ENCODE peak calls at places on chromosomes 12 and 14, in four cellular contexts. L is cardiac muscle cell, B is A549, V is cardiac fibroblast. F is an unnamed sample.

GRCh38 chr12:116599285-116600122 is 40.3 kb downstream of the MAP1LC3B2 start:
- DNase-seq in L (peak), B (peak), V (peak), F (peak)

GRCh38 chr12:76936562-76937185 is 57.9 kb upstream of the CSRP2 start:
- DNase-seq in L (no peak), B (no peak), V (no peak), F (no peak)

GRCh38 chr12:31651893-31652521 is 7.5 kb upstream of the ETFBKMT start:
- DNase-seq in L (peak), B (no peak), V (peak), F (no peak)

GRCh38 chr14:20652996-20653975 is 11.8 kb upstream of the OR6S1 start:
- DNase-seq in L (peak), B (peak), V (peak), F (peak)

GRCh38 chr12:88544991-88545684 is 35.1 kb downstream of the KITLG start:
- DNase-seq in L (peak), B (no peak), V (peak), F (no peak)

GRCh38 chr14:100303179-100303578 is 3.1 kb downstream of the SLC25A29 start:
- DNase-seq in L (no peak), B (peak), V (peak), F (no peak)

GRCh38 chr14:65658202-65658601 is 245.7 kb downstream of the FUT8 start:
- DNase-seq in L (peak), B (no peak), V (peak), F (no peak)

GRCh38 chr12:120356567-120357030 is 12.4 kb downstream of the MSI1 start:
- DNase-seq in L (peak), B (peak), V (peak), F (peak)

GRCh38 chr12:54364413-54364812 is at the start of gene GPR84:
- DNase-seq in L (peak), B (no peak), V (peak), F (no peak)

GRCh38 chr14:101022121-101022520 is 118.6 kb upstream of the RTL1 start:
- DNase-seq in L (peak), B (no peak), V (peak), F (no peak)

GRCh38 chr12:101838628-101839323 is 8.0 kb upstream of the GNPTAB start:
- DNase-seq in L (no peak), B (no peak), V (no peak), F (no peak)

GRCh38 chr12:120917748-120918147 is 13.6 kb upstream of the SPPL3 start:
- DNase-seq in L (no peak), B (no peak), V (no peak), F (no peak)

GRCh38 chr12:63319936-63320633 is 169.1 kb upstream of the AVPR1A start:
- DNase-seq in L (no peak), B (no peak), V (peak), F (no peak)

GRCh38 chr12:57776247-57776587 is 3.8 kb downstream of the EEF1AKMT3 start:
- DNase-seq in L (no peak), B (no peak), V (no peak), F (no peak)

GRCh38 chr12:101619868-101620761 is 25.3 kb downstream of the MYBPC1 start:
- DNase-seq in L (no peak), B (no peak), V (no peak), F (no peak)

GRCh38 chr12:90061834-90062233 is 353.2 kb upstream of the ATP2B1 start:
- DNase-seq in L (no peak), B (no peak), V (no peak), F (no peak)

GRCh38 chr14:100900837-100901390 is 2.6 kb downstream of the RTL1 start:
- DNase-seq in L (peak), B (peak), V (no peak), F (peak)

GRCh38 chr12:96652870-96653269 is 163.5 kb downstream of the CFAP54 start:
- DNase-seq in L (no peak), B (no peak), V (no peak), F (no peak)

GRCh38 chr14:102117852-102118251 is 21.8 kb upstream of the WDR20 start:
- DNase-seq in L (no peak), B (no peak), V (no peak), F (no peak)

GRCh38 chr12:91893476-91893875 is 252.2 kb downstream of the BTG1 start:
- DNase-seq in L (no peak), B (no peak), V (no peak), F (no peak)

GRCh38 chr12:76914102-76914859 is 35.5 kb upstream of the CSRP2 start:
- DNase-seq in L (no peak), B (no peak), V (no peak), F (no peak)

GRCh38 chr12:4269279-4269991 is 4.1 kb upstream of the CCND2 start:
- DNase-seq in L (peak), B (no peak), V (peak), F (peak)

GRCh38 chr12:13962699-13963098 is 18.7 kb downstream of the GRIN2B start:
- DNase-seq in L (no peak), B (peak), V (no peak), F (no peak)

GRCh38 chr12:117643971-117644370 is 282.5 kb upstream of the NOS1 start:
- DNase-seq in L (no peak), B (no peak), V (no peak), F (no peak)

GRCh38 chr14:93648440-93649168 is 139.7 kb downstream of the PRIMA1 start:
- DNase-seq in L (no peak), B (peak), V (no peak), F (no peak)

GRCh38 chr12:19925881-19926665 is 442.3 kb upstream of the PDE3A start:
- DNase-seq in L (no peak), B (no peak), V (no peak), F (no peak)

GRCh38 chr12:93408813-93409212 is 31.1 kb downstream of the NUDT4 start:
- DNase-seq in L (no peak), B (no peak), V (no peak), F (no peak)

GRCh38 chr12:39123580-39123979 is 218.2 kb upstream of the CPNE8 start:
- DNase-seq in L (no peak), B (no peak), V (no peak), F (no peak)

GRCh38 chr14:70087380-70087697 is 101.4 kb downstream of the SLC8A3 start:
- DNase-seq in L (no peak), B (no peak), V (no peak), F (no peak)

GRCh38 chr14:94129758-94130414 is 482 bp upstream of the IFI27L2 start:
- DNase-seq in L (peak), B (peak), V (peak), F (peak)

GRCh38 chr14:89303452-89304435 is 113.3 kb downstream of the FOXN3 start:
- DNase-seq in L (peak), B (no peak), V (peak), F (no peak)

GRCh38 chr12:53978477-53979356 is 4.0 kb upstream of the HOTAIR start:
- DNase-seq in L (no peak), B (no peak), V (no peak), F (no peak)

GRCh38 chr14:23055621-23056256 is 1.6 kb downstream of the CDH24 start:
- DNase-seq in L (peak), B (no peak), V (no peak), F (no peak)

GRCh38 chr12:58414398-58414871 is 473.1 kb downstream of the ATP23 start:
- DNase-seq in L (peak), B (no peak), V (peak), F (no peak)

GRCh38 chr14:99517643-99518381 is 36.6 kb downstream of the CCNK start:
- DNase-seq in L (no peak), B (no peak), V (no peak), F (no peak)

GRCh38 chr12:48980953-48981756 is 3.0 kb downstream of the WNT1 start:
- DNase-seq in L (no peak), B (peak), V (no peak), F (no peak)

GRCh38 chr14:60630129-60630528 is 19.1 kb downstream of the SIX1 start:
- DNase-seq in L (no peak), B (no peak), V (no peak), F (no peak)

GRCh38 chr14:94560782-94561655 is at the start of gene SERPINA4:
- DNase-seq in L (no peak), B (no peak), V (no peak), F (no peak)

GRCh38 chr12:131057211-131057721 is 103.6 kb downstream of the ADGRD1 start:
- DNase-seq in L (no peak), B (no peak), V (no peak), F (no peak)

GRCh38 chr12:132428872-132429121 is 61.2 kb upstream of the FBRSL1 start:
- DNase-seq in L (no peak), B (no peak), V (no peak), F (no peak)

GRCh38 chr12:132427999-132428871 is 61.7 kb upstream of the FBRSL1 start:
- DNase-seq in L (no peak), B (no peak), V (no peak), F (no peak)

GRCh38 chr12:132430838-132431826 is 58.8 kb upstream of the FBRSL1 start:
- DNase-seq in L (no peak), B (no peak), V (no peak), F (no peak)

GRCh38 chr12:132429932-132430643 is 59.9 kb upstream of the FBRSL1 start:
- DNase-seq in L (no peak), B (peak), V (peak), F (no peak)

DNA sequence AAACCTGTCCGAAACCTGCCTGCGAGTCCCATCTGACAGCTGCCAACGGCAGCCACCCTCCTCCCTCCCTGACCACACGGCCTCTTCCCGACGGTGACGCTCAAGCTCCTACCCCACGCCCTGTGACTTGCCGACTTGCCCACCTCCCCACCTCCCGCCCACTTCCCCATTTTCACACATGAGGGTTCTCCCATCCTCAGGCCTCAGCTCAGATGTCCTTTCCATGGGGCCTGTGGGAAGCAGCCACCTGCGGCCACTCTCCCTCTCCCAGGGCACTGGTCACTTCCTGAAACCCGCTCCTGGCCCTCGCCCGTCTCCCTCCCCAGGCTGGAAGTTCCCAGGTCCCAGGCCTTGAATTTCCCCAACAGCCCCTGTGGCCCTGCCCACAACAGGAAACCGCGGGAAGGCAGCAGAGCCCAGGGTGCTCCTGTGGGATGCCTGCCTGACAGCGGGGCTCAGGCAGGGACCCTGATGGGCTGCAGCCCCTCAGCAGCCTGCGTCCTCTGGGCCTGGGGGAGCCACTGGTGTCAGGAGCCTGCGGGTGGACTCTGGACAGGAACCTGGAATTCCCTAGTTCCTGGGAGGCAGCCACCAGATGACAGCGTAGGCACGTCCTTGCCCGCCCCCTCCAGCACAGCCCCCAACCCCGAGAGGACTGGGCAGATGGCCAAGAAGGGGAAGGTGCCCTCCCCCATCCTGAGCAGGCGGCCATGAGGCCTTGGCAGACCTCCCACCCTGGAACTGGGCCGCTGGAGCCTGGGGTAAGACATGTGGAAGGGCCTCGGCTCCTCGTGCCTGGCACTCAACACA is 60.6 kb upstream of the FBRSL1 start:
- DNase-seq in L (peak), B (no peak), V (no peak), F (no peak)
- TF ChIP-seq CTCF in L (no peak), B (no peak), V (no peak), F (no peak)

DNA sequence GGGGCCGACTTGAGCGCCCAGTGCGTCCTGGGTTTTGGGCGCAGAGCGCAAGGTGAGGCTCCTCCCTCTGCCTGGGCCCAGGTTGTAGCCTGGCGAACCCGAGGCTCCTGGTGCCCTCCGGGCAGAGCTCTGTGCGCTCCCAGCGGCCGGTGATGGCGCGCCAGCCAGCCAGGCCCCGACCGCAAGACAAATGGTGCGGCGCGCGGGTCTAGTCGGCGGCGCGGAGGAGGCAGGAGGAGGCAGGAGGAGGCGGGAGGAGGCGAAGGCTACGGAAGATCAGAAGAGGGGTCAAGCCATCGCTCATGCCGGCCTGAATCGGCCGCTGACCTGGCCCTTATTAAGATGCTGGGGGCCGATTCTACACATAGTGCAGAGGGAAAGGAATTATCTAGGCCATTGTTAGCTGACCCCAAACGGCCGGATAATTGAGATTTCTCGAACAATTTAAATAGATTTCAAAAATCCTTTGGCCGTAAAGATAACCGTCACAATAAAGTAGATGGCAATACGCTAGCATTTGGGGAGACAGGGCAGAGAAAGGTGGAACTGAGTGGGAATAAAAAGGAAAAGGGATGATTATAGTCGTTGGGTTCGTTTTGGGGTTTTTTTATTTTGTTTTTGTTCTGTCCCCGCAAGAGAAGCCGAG is 2.8 kb downstream of the TBX5 start:
- DNase-seq in L (peak), B (no peak), V (peak), F (peak)
- TF ChIP-seq CTCF in L (peak), B (no peak), V (no peak), F (peak)

GRCh38 chr12:66942741-66943465 is 264.0 kb upstream of the GRIP1 start:
- DNase-seq in L (no peak), B (no peak), V (no peak), F (no peak)
- TF ChIP-seq CTCF in L (no peak), B (no peak), V (no peak), F (peak)

GRCh38 chr14:103123634-103124500 is 606 bp downstream of the TNFAIP2 start:
- DNase-seq in L (peak), B (no peak), V (peak), F (no peak)
- TF ChIP-seq CTCF in L (peak), B (peak), V (peak), F (peak)

DNA sequence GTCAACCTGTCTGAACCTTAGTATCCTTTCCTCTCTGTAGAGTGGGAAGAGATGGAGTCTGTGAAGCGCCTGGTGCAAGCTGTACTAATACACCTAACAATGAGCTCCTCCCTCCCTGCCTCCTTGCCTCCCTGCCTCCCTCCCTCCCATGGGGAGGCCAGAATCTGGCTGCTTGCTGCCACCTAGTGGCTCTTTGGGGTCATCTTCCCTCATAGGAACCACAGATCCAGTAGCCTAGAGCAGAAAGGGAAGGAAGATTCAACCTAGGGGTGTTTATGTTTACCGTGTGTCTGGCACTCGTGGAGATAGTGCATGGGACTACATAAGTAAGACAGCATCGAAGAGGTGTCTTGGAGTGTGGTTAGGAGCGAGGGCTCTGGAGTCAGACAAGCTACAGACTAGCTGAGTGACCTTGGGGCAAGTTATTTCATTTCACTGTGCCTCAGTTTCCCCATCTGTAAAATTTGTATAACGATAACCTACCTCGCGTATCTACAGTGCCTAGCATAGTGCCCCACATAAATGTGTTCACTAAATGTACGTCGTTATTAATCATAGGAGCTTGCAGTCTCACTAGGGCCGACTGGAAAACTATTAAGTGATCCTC is 35.5 kb upstream of the TSPAN9 start:
- DNase-seq in L (peak), B (peak), V (peak), F (peak)
- TF ChIP-seq CTCF in L (peak), B (peak), V (peak), F (peak)

GRCh38 chr14:22002860-22003284 is 329.3 kb upstream of the OR4E1 start:
- DNase-seq in L (no peak), B (no peak), V (no peak), F (peak)
- TF ChIP-seq CTCF in L (no peak), B (peak), V (no peak), F (peak)

DNA sequence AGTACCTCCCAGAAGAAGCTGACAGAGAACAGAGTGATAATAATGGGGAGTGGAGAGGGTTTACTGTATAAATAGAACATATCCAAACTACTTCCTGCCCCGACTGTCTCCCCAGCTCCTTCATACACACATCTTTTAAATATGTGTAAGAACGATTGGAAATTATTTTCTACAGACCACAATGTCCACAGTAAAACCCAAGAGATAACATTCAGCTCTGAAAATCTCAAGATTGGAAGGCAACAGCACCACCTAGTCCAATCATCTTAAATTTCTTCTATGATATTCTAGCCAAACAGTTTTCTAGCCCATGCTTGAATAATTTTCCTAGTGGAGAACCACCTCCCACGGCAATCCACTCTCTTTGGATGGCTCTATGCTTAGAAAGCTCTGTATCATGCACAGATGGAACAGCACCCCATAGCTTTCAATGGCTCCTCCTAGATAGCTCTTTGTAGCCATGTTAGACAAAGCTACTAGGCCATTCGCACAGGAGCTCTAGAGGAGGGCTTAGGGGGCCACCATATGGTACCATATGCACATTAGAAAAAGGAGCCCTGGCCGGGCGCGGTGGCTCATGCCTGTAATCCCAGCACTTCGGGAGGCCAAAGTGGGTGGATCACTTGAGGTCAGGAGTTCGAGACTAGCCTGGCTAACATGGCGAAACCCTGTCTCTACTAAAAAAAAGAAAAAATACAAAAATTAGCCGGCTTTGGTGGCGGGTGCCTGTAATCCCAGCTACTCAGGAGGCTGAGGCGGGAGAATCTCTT is 18.1 kb downstream of the VDR start:
- DNase-seq in L (peak), B (no peak), V (no peak), F (no peak)
- TF ChIP-seq CTCF in L (no peak), B (no peak), V (no peak), F (no peak)

GRCh38 chr14:55568618-55569017 is 11.4 kb upstream of the KTN1 start:
- DNase-seq in L (no peak), B (no peak), V (no peak), F (no peak)
- TF ChIP-seq CTCF in L (no peak), B (no peak), V (no peak), F (no peak)

F was measured in neural crest cell.